ENCODE peak calls at places on chromosomes 1 and 21, in seven cellular contexts. One of them, this sample, is unnamed.

GRCh38 chr1:23283660-23284602 is 60.2 kb downstream of the HNRNPR start:
- DNase-seq in MM.1S: no peak
- DNase-seq in neural progenitor cell: no peak
- DNase-seq in GM23338: no peak
- DNase-seq in GM23248: peak; percentile 83
- DNase-seq in OCI-LY7: no peak
- DNase-seq in HCT116: no peak
- DNase-seq in this sample: peak; percentile 51

GRCh38 chr1:233211595-233211994 is 83.9 kb downstream of the PCNX2 start:
- DNase-seq in MM.1S: no peak
- DNase-seq in neural progenitor cell: no peak
- DNase-seq in GM23338: no peak
- DNase-seq in GM23248: peak; percentile 16
- DNase-seq in OCI-LY7: no peak
- DNase-seq in HCT116: no peak
- DNase-seq in this sample: peak; percentile 14

GRCh38 chr1:72282271-72282656 is at the start of gene NEGR1:
- DNase-seq in MM.1S: no peak
- DNase-seq in neural progenitor cell: peak; percentile 63
- DNase-seq in GM23338: peak; percentile 66
- DNase-seq in GM23248: peak; percentile 87
- DNase-seq in OCI-LY7: no peak
- DNase-seq in HCT116: no peak
- DNase-seq in this sample: peak; percentile 54

GRCh38 chr1:25959626-25960025 is 38.2 kb downstream of the PAFAH2 start:
- DNase-seq in MM.1S: no peak
- DNase-seq in neural progenitor cell: no peak
- DNase-seq in GM23338: no peak
- DNase-seq in GM23248: no peak
- DNase-seq in OCI-LY7: no peak
- DNase-seq in HCT116: no peak
- DNase-seq in this sample: no peak

GRCh38 chr21:34844033-34844923 is 175.5 kb downstream of the CLIC6 start:
- DNase-seq in MM.1S: no peak
- DNase-seq in neural progenitor cell: no peak
- DNase-seq in GM23338: no peak
- DNase-seq in GM23248: peak; percentile 58
- DNase-seq in OCI-LY7: no peak
- DNase-seq in HCT116: no peak
- DNase-seq in this sample: no peak

GRCh38 chr21:33380483-33380998 is 22.7 kb upstream of the IFNGR2 start:
- DNase-seq in MM.1S: peak; percentile 96
- DNase-seq in neural progenitor cell: no peak
- DNase-seq in GM23338: peak; percentile 17
- DNase-seq in GM23248: peak; percentile 99
- DNase-seq in OCI-LY7: peak; percentile 71
- DNase-seq in HCT116: peak; percentile 94
- DNase-seq in this sample: peak; percentile 99

GRCh38 chr1:218430802-218431201 is 85.7 kb downstream of the TGFB2 start:
- DNase-seq in MM.1S: no peak
- DNase-seq in neural progenitor cell: no peak
- DNase-seq in GM23338: no peak
- DNase-seq in GM23248: no peak
- DNase-seq in OCI-LY7: no peak
- DNase-seq in HCT116: no peak
- DNase-seq in this sample: no peak

GRCh38 chr1:46822248-46822826 is 23.5 kb downstream of the CYP4B1 start:
- DNase-seq in MM.1S: no peak
- DNase-seq in neural progenitor cell: peak; percentile 51
- DNase-seq in GM23338: peak; percentile 46
- DNase-seq in GM23248: no peak
- DNase-seq in OCI-LY7: no peak
- DNase-seq in HCT116: no peak
- DNase-seq in this sample: no peak

GRCh38 chr1:3436451-3436850 is 18.0 kb upstream of the ARHGEF16 start:
- DNase-seq in MM.1S: no peak
- DNase-seq in neural progenitor cell: no peak
- DNase-seq in GM23338: no peak
- DNase-seq in GM23248: no peak
- DNase-seq in OCI-LY7: no peak
- DNase-seq in HCT116: no peak
- DNase-seq in this sample: no peak

GRCh38 chr1:14748977-14749376 is 150.5 kb downstream of the KAZN start:
- DNase-seq in MM.1S: no peak
- DNase-seq in neural progenitor cell: no peak
- DNase-seq in GM23338: no peak
- DNase-seq in GM23248: no peak
- DNase-seq in OCI-LY7: no peak
- DNase-seq in HCT116: no peak
- DNase-seq in this sample: no peak

GRCh38 chr1:60622486-60622885 is 459.9 kb upstream of the NFIA start:
- DNase-seq in MM.1S: no peak
- DNase-seq in neural progenitor cell: no peak
- DNase-seq in GM23338: no peak
- DNase-seq in GM23248: no peak
- DNase-seq in OCI-LY7: no peak
- DNase-seq in HCT116: no peak
- DNase-seq in this sample: no peak

GRCh38 chr1:1491601-1492000 is 20.0 kb downstream of the ATAD3B start:
- DNase-seq in MM.1S: no peak
- DNase-seq in neural progenitor cell: no peak
- DNase-seq in GM23338: no peak
- DNase-seq in GM23248: no peak
- DNase-seq in OCI-LY7: no peak
- DNase-seq in HCT116: no peak
- DNase-seq in this sample: no peak

GRCh38 chr1:232144696-232145230 is 485.2 kb downstream of the SIPA1L2 start:
- DNase-seq in MM.1S: no peak
- DNase-seq in neural progenitor cell: no peak
- DNase-seq in GM23338: no peak
- DNase-seq in GM23248: no peak
- DNase-seq in OCI-LY7: no peak
- DNase-seq in HCT116: no peak
- DNase-seq in this sample: no peak

GRCh38 chr1:232143315-232143886 is 486.5 kb downstream of the SIPA1L2 start:
- DNase-seq in MM.1S: no peak
- DNase-seq in neural progenitor cell: peak; percentile 44
- DNase-seq in GM23338: peak; percentile 53
- DNase-seq in GM23248: peak; percentile 16
- DNase-seq in OCI-LY7: no peak
- DNase-seq in HCT116: no peak
- DNase-seq in this sample: no peak

GRCh38 chr1:232147215-232147614 is 482.7 kb downstream of the SIPA1L2 start:
- DNase-seq in MM.1S: no peak
- DNase-seq in neural progenitor cell: no peak
- DNase-seq in GM23338: no peak
- DNase-seq in GM23248: no peak
- DNase-seq in OCI-LY7: no peak
- DNase-seq in HCT116: no peak
- DNase-seq in this sample: no peak

GRCh38 chr1:232146514-232146913 is 483.4 kb downstream of the SIPA1L2 start:
- DNase-seq in MM.1S: no peak
- DNase-seq in neural progenitor cell: no peak
- DNase-seq in GM23338: no peak
- DNase-seq in GM23248: no peak
- DNase-seq in OCI-LY7: no peak
- DNase-seq in HCT116: no peak
- DNase-seq in this sample: no peak

DNA sequence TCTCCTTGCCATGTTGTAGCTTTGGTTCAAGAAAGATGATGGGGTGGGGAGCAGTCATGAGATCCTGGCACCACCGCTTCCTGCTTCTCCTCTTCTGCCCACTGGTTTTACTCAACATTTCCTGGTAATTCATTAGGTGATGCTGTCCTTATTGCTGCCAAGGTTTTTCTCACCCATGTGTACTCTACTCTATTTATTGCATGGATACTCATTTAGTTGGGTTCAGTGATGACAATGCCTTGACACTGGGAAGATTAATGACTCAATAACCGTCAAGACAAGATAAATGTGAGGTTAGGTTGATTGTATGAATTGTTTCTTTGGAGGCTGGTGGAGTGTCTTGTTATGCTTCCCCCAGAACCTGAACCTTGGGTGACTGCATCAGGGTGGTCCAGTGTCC is 484.2 kb downstream of the SIPA1L2 start:
- DNase-seq in MM.1S: no peak
- DNase-seq in neural progenitor cell: no peak
- DNase-seq in GM23338: no peak
- DNase-seq in GM23248: peak; percentile 8
- DNase-seq in OCI-LY7: no peak
- DNase-seq in HCT116: no peak
- DNase-seq in this sample: no peak
- TF ChIP-seq EZH2phosphoT487 in MM.1S: no peak
- TF ChIP-seq EZH2phosphoT487 in neural progenitor cell: no peak
- TF ChIP-seq EZH2phosphoT487 in GM23338: no peak
- TF ChIP-seq EZH2phosphoT487 in GM23248: no peak
- TF ChIP-seq EZH2phosphoT487 in OCI-LY7: no peak
- TF ChIP-seq EZH2phosphoT487 in HCT116: no peak
- TF ChIP-seq EZH2phosphoT487 in this sample: no peak

GRCh38 chr1:230109066-230109465 is 42.0 kb downstream of the GALNT2 start:
- DNase-seq in MM.1S: no peak
- DNase-seq in neural progenitor cell: no peak
- DNase-seq in GM23338: no peak
- DNase-seq in GM23248: no peak
- DNase-seq in OCI-LY7: no peak
- DNase-seq in HCT116: no peak
- DNase-seq in this sample: no peak
- H3K4me1 ChIP-seq in MM.1S: peaks cover 81% of the 10 kb centered on the region
- H3K4me1 ChIP-seq in neural progenitor cell: peaks cover 51% of the 10 kb centered on the region
- H3K4me1 ChIP-seq in GM23338: peaks cover 46% of the 10 kb centered on the region
- H3K4me1 ChIP-seq in GM23248: peaks cover 50% of the 10 kb centered on the region
- H3K4me1 ChIP-seq in OCI-LY7: peaks cover 90% of the 10 kb centered on the region
- H3K4me1 ChIP-seq in HCT116: peaks cover 29% of the 10 kb centered on the region
- H3K4me1 ChIP-seq in this sample: peaks cover 61% of the 10 kb centered on the region

GRCh38 chr1:203307690-203308126 is 2.4 kb downstream of the BTG2 start:
- DNase-seq in MM.1S: no peak
- DNase-seq in neural progenitor cell: peak; percentile 38
- DNase-seq in GM23338: peak; percentile 77
- DNase-seq in GM23248: no peak
- DNase-seq in OCI-LY7: no peak
- DNase-seq in HCT116: no peak
- DNase-seq in this sample: no peak
- H3K4me3 ChIP-seq in MM.1S: peak overlapping the region; percentile 89
- H3K4me3 ChIP-seq in neural progenitor cell: peak overlapping the region; percentile 87
- H3K4me3 ChIP-seq in GM23338: peak overlapping the region; percentile 84
- H3K4me3 ChIP-seq in GM23248: no peak overlapping the region
- H3K4me3 ChIP-seq in OCI-LY7: peak overlapping the region; percentile 96
- H3K4me3 ChIP-seq in HCT116: no peak overlapping the region
- H3K4me3 ChIP-seq in this sample: no peak overlapping the region

GRCh38 chr1:207336559-207337467 is 15.3 kb downstream of the CD55 start:
- DNase-seq in MM.1S: no peak
- DNase-seq in neural progenitor cell: no peak
- DNase-seq in GM23338: no peak
- DNase-seq in GM23248: no peak
- DNase-seq in OCI-LY7: peak; percentile 63
- DNase-seq in HCT116: no peak
- DNase-seq in this sample: peak; percentile 97

GRCh38 chr1:207333620-207334019 is 12.1 kb downstream of the CD55 start:
- DNase-seq in MM.1S: no peak
- DNase-seq in neural progenitor cell: no peak
- DNase-seq in GM23338: no peak
- DNase-seq in GM23248: no peak
- DNase-seq in OCI-LY7: no peak
- DNase-seq in HCT116: no peak
- DNase-seq in this sample: no peak

GRCh38 chr1:207335695-207336363 is 14.4 kb downstream of the CD55 start:
- DNase-seq in MM.1S: peak; percentile 56
- DNase-seq in neural progenitor cell: no peak
- DNase-seq in GM23338: peak; percentile 20
- DNase-seq in GM23248: peak; percentile 64
- DNase-seq in OCI-LY7: peak; percentile 33
- DNase-seq in HCT116: no peak
- DNase-seq in this sample: no peak
- TF ChIP-seq EZH2phosphoT487 in MM.1S: no peak
- TF ChIP-seq EZH2phosphoT487 in neural progenitor cell: no peak
- TF ChIP-seq EZH2phosphoT487 in GM23338: no peak
- TF ChIP-seq EZH2phosphoT487 in GM23248: no peak
- TF ChIP-seq EZH2phosphoT487 in OCI-LY7: no peak
- TF ChIP-seq EZH2phosphoT487 in HCT116: no peak
- TF ChIP-seq EZH2phosphoT487 in this sample: no peak

GRCh38 chr1:167427843-167428242 is 90.5 kb downstream of the CD247 start:
- DNase-seq in MM.1S: no peak
- DNase-seq in neural progenitor cell: no peak
- DNase-seq in GM23338: no peak
- DNase-seq in GM23248: peak; percentile 51
- DNase-seq in OCI-LY7: no peak
- DNase-seq in HCT116: no peak
- DNase-seq in this sample: no peak
- H3K4me1 ChIP-seq in MM.1S: peaks cover 25% of the 10 kb centered on the region
- H3K4me1 ChIP-seq in neural progenitor cell: peaks cover 60% of the 10 kb centered on the region
- H3K4me1 ChIP-seq in GM23338: peaks cover 73% of the 10 kb centered on the region
- H3K4me1 ChIP-seq in GM23248: peaks cover 8% of the 10 kb centered on the region
- H3K4me1 ChIP-seq in OCI-LY7: peaks cover 41% of the 10 kb centered on the region
- H3K4me1 ChIP-seq in HCT116: no peaks in the 10 kb centered on the region
- H3K4me1 ChIP-seq in this sample: no peaks in the 10 kb centered on the region

GRCh38 chr1:183806650-183807049 is 1.7 kb downstream of the RGL1 start:
- DNase-seq in MM.1S: peak; percentile 24
- DNase-seq in neural progenitor cell: peak; percentile 39
- DNase-seq in GM23338: peak; percentile 11
- DNase-seq in GM23248: no peak
- DNase-seq in OCI-LY7: no peak
- DNase-seq in HCT116: no peak
- DNase-seq in this sample: no peak
- H3K4me3 ChIP-seq in MM.1S: peak overlapping the region; percentile 95
- H3K4me3 ChIP-seq in neural progenitor cell: peak overlapping the region; percentile 77
- H3K4me3 ChIP-seq in GM23338: peak overlapping the region; percentile 87
- H3K4me3 ChIP-seq in GM23248: peak overlapping the region; percentile 97
- H3K4me3 ChIP-seq in OCI-LY7: no peak overlapping the region
- H3K4me3 ChIP-seq in HCT116: no peak overlapping the region
- H3K4me3 ChIP-seq in this sample: no peak overlapping the region

GRCh38 chr1:27321813-27322568 is at the start of gene TMEM222:
- DNase-seq in MM.1S: peak; percentile 97
- DNase-seq in neural progenitor cell: peak; percentile 98
- DNase-seq in GM23338: peak; percentile 98
- DNase-seq in GM23248: peak; percentile 99
- DNase-seq in OCI-LY7: peak; percentile 98
- DNase-seq in HCT116: peak; percentile 92
- DNase-seq in this sample: peak; percentile 96
- TF ChIP-seq EZH2phosphoT487 in MM.1S: no peak
- TF ChIP-seq EZH2phosphoT487 in neural progenitor cell: no peak
- TF ChIP-seq EZH2phosphoT487 in GM23338: no peak
- TF ChIP-seq EZH2phosphoT487 in GM23248: no peak
- TF ChIP-seq EZH2phosphoT487 in OCI-LY7: no peak
- TF ChIP-seq EZH2phosphoT487 in HCT116: no peak
- TF ChIP-seq EZH2phosphoT487 in this sample: no peak

DNA sequence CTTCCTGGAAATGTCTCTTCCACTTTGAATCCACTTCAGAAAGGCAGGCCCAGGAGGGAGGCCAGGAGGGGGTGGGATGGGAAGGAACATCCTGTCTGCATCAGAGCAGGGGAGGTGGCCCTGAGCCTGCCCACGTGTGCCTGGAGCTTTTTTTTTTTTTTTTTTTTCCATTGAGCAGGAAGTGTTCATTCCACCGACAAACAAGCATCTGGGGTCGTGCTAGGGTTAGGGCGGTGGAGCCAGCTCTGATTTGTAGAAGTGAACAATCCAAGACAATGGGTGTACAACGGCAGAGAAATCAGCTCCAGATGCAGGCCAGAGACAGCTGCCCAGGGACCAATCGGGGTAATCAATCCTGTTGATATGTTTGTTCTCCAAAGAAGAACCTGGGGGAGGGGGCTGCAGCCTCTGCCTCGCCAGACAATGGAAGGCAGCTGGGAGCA is 93.3 kb downstream of the SSBP3 start:
- DNase-seq in MM.1S: no peak
- DNase-seq in neural progenitor cell: peak; percentile 73
- DNase-seq in GM23338: peak; percentile 74
- DNase-seq in GM23248: peak; percentile 84
- DNase-seq in OCI-LY7: no peak
- DNase-seq in HCT116: no peak
- DNase-seq in this sample: no peak
- H3K4me1 ChIP-seq in MM.1S: no peaks in the 10 kb centered on the region
- H3K4me1 ChIP-seq in neural progenitor cell: peaks cover 59% of the 10 kb centered on the region
- H3K4me1 ChIP-seq in GM23338: peaks cover 71% of the 10 kb centered on the region
- H3K4me1 ChIP-seq in GM23248: peaks cover 22% of the 10 kb centered on the region
- H3K4me1 ChIP-seq in OCI-LY7: peaks cover 7% of the 10 kb centered on the region
- H3K4me1 ChIP-seq in HCT116: peaks cover 16% of the 10 kb centered on the region
- H3K4me1 ChIP-seq in this sample: no peaks in the 10 kb centered on the region

This sample was measured in PC-3.